ENCODE peak calls at places on chromosomes 5 and 9, in four cellular contexts. O, A, Z and Q are unnamed samples.

GRCh38 chr5:104942735-104943134 is 1380.1 kb upstream of the NUDT12 start:
- DNase-seq in O (no peak), A (no peak), Z (no peak), Q (no peak)

GRCh38 chr5:88536146-88536545 is 267.5 kb upstream of the TMEM161B start:
- DNase-seq in O (no peak), A (no peak), Z (no peak), Q (no peak)

GRCh38 chr5:88925692-88926490 is 42.9 kb upstream of the MEF2C start:
- DNase-seq in O (peak), A (no peak), Z (no peak), Q (no peak)

GRCh38 chr5:20368581-20368980 is 380.6 kb upstream of the CDH18 start:
- DNase-seq in O (no peak), A (no peak), Z (no peak), Q (no peak)

GRCh38 chr9:18442629-18443491 is 31.1 kb upstream of the ADAMTSL1 start:
- DNase-seq in O (peak), A (peak), Z (peak), Q (peak)

GRCh38 chr9:134039386-134040175 is 14.3 kb downstream of the BRD3OS start:
- DNase-seq in O (no peak), A (no peak), Z (no peak), Q (no peak)

GRCh38 chr5:174523311-174524159 is 200.8 kb upstream of the MSX2 start:
- DNase-seq in O (no peak), A (no peak), Z (no peak), Q (no peak)

GRCh38 chr5:60883229-60883628 is 39.2 kb upstream of the ELOVL7 start:
- DNase-seq in O (peak), A (peak), Z (no peak), Q (no peak)

GRCh38 chr9:78023003-78023741 is 8.4 kb downstream of the GNAQ start:
- DNase-seq in O (peak), A (no peak), Z (no peak), Q (no peak)

GRCh38 chr9:123375725-123376132 is 19.7 kb downstream of the CRB2 start:
- DNase-seq in O (no peak), A (no peak), Z (no peak), Q (peak)

GRCh38 chr5:16456103-16456832 is 9.3 kb downstream of the ZNF622 start:
- DNase-seq in O (peak), A (peak), Z (peak), Q (peak)

GRCh38 chr9:5269249-5269715 is 35.2 kb downstream of the RLN2 start:
- DNase-seq in O (peak), A (no peak), Z (no peak), Q (peak)

GRCh38 chr9:3824062-3824461 is 298.3 kb upstream of the RFX3 start:
- DNase-seq in O (no peak), A (no peak), Z (no peak), Q (no peak)

GRCh38 chr9:107249131-107249533 is 33.9 kb upstream of the RAD23B start:
- DNase-seq in O (peak), A (no peak), Z (no peak), Q (no peak)

GRCh38 chr9:131976157-131976740 is 103.4 kb downstream of the MED27 start:
- DNase-seq in O (no peak), A (no peak), Z (no peak), Q (no peak)

GRCh38 chr5:76401801-76402250 is 1.3 kb upstream of the IQGAP2 start:
- DNase-seq in O (no peak), A (peak), Z (peak), Q (no peak)
- H3K4me3 ChIP-seq in O (no peak), A (peak), Z (no peak), Q (no peak)

DNA sequence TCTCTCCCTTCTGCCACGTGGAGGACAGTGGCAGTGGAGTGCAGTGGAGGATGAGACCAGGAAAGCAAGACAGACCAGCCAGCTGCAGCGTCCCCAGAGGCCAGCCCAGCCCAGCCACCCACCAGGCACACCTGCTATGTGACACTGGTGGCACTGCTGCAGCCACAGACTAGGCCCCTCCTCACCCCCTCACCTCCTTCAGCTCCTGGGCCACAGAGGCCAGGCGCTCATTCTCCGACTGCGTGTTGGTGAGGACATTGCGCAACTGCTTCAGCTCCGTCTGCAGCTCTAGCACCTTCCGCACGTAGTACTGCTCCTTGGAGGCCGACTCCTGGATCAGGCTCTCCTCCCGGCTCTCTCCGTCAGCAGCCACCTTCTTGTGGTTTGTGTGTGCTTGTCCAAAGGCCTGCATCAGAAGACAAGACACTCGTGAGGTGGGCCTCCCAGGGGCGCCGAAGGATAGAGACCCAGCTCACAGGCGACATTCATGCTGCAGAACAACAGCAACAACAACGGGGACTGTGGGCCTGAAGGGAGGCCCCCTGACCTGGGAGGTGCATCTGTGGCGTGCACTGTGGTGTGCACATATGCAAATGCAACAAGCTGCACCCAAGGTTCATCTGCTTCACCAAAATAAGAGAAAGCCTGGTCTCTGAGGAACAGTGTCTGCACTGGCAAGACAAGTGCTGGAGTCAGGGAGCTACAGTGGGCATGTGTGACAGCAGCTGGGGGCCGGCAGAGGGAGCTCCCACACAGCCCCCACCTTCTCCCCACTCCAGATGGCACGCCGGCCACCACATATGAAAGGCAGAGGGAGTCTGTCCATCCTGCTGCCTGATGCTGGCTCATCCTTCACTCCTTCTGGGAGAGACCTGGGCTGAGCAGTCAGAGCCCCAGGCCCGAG is 35.5 kb downstream of the BICD2 start:
- DNase-seq in O (peak), A (peak), Z (no peak), Q (no peak)
- TF ChIP-seq CTCF in O (peak), A (peak), Z (no peak), Q (no peak)

DNA sequence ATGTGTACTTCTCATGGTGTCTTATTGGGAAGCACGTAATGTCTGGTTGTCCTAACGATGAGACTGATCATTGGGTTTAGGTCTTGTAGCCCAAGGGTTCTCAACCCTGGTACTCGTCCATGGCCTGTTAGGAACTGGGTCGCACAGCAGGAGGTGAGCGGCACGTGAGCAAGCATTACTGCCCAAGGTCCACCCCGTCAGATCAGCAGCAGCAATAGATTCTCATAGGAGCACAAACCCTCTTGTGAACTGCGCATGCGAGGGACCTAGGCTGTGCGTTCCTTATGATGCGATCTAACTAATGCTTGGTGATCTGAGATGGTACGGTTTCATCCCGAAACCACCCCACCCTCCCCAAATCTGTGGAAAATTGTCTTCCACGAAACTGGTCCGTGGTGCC is 33.5 kb downstream of the CNOT6 start:
- DNase-seq in O (no peak), A (no peak), Z (no peak), Q (no peak)
- H3K4me3 ChIP-seq in O (no peak), A (no peak), Z (no peak), Q (no peak)

DNA sequence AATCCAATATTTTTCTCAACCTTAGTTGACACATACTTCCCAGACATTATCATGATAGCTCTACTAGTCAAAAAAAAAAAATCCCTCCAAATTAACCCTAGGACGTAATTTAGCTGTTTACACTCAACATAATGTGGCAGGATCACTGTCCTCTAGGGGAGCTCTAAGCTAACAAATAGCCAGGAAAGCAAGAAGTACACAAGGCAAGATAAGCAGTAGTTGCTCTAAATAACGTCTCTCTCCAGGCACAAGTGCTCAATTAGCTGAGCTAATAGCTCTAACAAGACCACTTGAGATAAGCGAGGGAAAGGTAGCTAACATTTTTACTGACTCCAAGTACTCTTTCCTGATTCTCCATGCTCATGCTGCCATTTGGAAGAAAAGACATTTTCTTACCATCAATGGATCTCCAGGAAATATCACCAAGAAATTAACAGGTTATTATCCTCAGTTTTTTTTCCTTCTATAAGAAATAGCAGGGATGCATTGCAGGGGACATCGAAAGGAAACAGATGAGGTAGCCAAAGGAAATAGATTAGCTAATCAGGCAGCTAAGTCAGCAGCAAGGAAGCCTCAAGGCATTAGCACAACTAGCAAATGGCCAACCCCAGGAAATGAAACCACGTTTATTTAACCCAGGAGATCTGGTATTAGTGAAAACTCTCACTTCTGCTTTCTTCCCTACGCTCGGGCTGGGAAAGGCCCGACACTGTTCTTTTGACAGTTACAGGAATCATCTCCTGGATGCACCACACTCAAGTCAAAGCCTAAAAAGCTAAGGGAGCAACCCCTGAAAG is 614.1 kb downstream of the PTPRD start:
- DNase-seq in O (no peak), A (peak), Z (no peak), Q (no peak)
- TF ChIP-seq CTCF in O (peak), A (peak), Z (no peak), Q (peak)

GRCh38 chr9:136372561-136373299 is 739 bp downstream of the CARD9 start:
- DNase-seq in O (peak), A (peak), Z (peak), Q (peak)
- H3K4me3 ChIP-seq in O (no peak), A (no peak), Z (no peak), Q (no peak)

DNA sequence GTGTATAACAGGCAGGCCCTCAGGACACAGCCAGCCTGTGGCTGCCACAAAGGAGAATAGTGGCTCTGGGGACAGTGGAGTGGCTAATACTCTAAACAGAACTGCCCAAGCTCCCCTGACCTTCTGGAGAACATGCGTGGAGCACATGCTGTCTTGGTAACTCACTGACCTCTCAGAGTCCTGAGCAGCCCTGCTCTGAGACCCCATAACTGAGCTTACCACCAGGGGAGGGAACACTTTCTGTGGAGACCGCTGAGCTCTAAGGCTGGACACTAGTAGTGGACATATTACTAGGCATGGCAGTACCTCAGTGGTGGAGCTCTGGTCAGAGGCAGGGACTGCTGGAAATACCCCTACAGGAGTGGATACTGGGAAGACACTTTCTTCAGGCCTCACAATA is 60.2 kb upstream of the SPTLC1 start:
- DNase-seq in O (no peak), A (no peak), Z (no peak), Q (no peak)
- TF ChIP-seq CTCF in O (no peak), A (no peak), Z (no peak), Q (no peak)

GRCh38 chr5:141508808-141509611 is 20.1 kb downstream of the PCDHGC5 start:
- DNase-seq in O (peak), A (peak), Z (no peak), Q (peak)

GRCh38 chr5:141510160-141510559 is 21.3 kb downstream of the PCDHGC5 start:
- DNase-seq in O (no peak), A (peak), Z (no peak), Q (no peak)

GRCh38 chr5:141506381-141507155 is 17.7 kb downstream of the PCDHGC5 start:
- DNase-seq in O (no peak), A (peak), Z (no peak), Q (no peak)

GRCh38 chr5:141508440-141508807 is 19.5 kb downstream of the PCDHGC5 start:
- DNase-seq in O (peak), A (peak), Z (no peak), Q (no peak)

DNA sequence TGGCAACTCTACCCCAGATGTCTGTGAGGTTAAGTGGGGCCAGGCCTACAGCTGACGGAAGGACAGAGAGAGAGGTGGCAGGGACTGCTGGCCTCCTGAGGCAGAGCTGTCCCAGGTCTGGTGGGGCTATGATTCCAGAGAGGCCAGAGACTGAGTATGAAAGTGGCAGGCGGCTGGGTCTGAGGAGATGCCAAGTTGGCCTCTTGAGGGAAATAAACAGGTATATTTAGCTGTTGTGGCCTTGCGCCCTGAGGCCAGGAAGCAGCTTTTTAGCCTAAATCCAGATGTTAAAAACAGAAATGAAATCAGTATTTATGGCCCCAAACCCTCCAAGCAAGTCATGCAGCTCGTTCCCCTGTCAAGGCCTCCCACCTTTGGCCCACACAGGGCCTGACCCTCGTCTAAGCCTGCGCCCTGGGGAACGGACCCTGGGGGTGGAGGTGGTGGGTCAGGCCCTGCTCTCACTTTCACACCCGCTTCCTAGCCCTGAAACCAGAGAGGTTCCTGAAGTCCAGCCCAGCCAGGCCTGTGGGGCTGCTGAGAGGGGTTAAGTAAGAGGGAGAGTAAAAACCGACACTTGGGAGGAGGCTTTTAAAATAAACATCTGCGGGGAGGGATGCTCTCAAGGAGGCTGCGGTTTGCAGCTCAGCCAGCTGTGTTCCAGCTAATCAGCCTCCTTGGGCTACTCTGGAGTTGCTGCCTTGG is 18.7 kb downstream of the PCDHGC5 start:
- DNase-seq in O (peak), A (peak), Z (no peak), Q (peak)
- H3K4me3 ChIP-seq in O (no peak), A (peak), Z (no peak), Q (no peak)

GRCh38 chr5:21820527-21820926 is 1032.6 kb downstream of the CDH12 start:
- DNase-seq in O (no peak), A (no peak), Z (no peak), Q (no peak)

GRCh38 chr5:21823588-21823987 is 1029.6 kb downstream of the CDH12 start:
- DNase-seq in O (peak), A (no peak), Z (no peak), Q (no peak)

GRCh38 chr5:21823076-21823574 is 1030.0 kb downstream of the CDH12 start:
- DNase-seq in O (peak), A (no peak), Z (no peak), Q (no peak)

DNA sequence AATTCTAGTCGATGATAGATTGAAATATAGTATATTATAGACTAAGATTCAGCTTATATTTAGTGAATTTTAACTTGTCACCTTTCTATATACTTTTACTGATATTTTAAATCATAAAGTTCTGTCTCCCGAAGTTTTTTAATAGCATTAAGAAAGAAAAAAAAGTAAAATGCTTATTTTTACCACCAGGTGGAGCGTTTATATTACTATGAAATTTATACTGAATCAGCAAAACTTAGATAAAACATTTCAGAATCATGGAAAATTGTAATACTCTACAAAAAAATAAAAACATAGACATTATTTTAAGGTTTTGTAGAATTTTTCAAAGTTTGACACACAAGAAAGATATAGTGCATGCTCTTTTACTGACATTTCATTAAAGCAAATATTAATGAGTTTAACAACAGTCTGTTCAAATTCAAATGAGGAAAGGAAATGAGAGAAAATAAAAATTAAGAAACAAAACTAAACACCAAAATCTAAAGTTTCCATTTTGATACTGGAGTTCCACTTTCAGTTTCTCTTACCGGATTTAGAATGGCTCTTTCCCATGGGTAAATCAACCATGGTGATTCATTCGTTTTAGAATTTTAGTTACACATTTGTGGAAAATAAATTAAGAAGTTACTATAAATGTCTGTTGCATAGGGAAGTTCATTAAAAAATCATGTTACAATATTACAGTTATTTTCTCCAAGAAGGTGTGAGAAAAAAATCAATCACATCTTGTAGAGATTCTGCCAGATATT is 1035.3 kb downstream of the CDH12 start:
- DNase-seq in O (peak), A (peak), Z (no peak), Q (no peak)
- TF ChIP-seq CTCF in O (peak), A (peak), Z (peak), Q (no peak)

GRCh38 chr5:112254303-112254702 is 164.8 kb downstream of the EPB41L4A start:
- DNase-seq in O (no peak), A (no peak), Z (no peak), Q (no peak)

GRCh38 chr5:112248643-112249042 is 170.4 kb downstream of the EPB41L4A start:
- DNase-seq in O (no peak), A (no peak), Z (no peak), Q (no peak)

GRCh38 chr5:112257961-112258360 is 161.1 kb downstream of the EPB41L4A start:
- DNase-seq in O (no peak), A (no peak), Z (no peak), Q (no peak)

GRCh38 chr5:112250551-112250950 is 168.5 kb downstream of the EPB41L4A start:
- DNase-seq in O (no peak), A (no peak), Z (no peak), Q (no peak)

GRCh38 chr5:112253478-112254250 is 165.4 kb downstream of the EPB41L4A start:
- DNase-seq in O (peak), A (no peak), Z (no peak), Q (peak)
- H3K4me3 ChIP-seq in O (no peak), A (no peak), Z (no peak), Q (no peak)

GRCh38 chr5:2699686-2700085 is 51.8 kb downstream of the IRX2 start:
- DNase-seq in O (no peak), A (no peak), Z (no peak), Q (no peak)

GRCh38 chr5:2700876-2701275 is 50.6 kb downstream of the IRX2 start:
- DNase-seq in O (no peak), A (no peak), Z (no peak), Q (no peak)

GRCh38 chr5:2702096-2702879 is 49.2 kb downstream of the IRX2 start:
- DNase-seq in O (no peak), A (no peak), Z (no peak), Q (no peak)

GRCh38 chr5:2703041-2703440 is 48.4 kb downstream of the IRX2 start:
- DNase-seq in O (no peak), A (no peak), Z (no peak), Q (no peak)

GRCh38 chr5:2701592-2701991 is 49.9 kb downstream of the IRX2 start:
- DNase-seq in O (no peak), A (no peak), Z (no peak), Q (no peak)
- TF ChIP-seq CTCF in O (no peak), A (no peak), Z (no peak), Q (peak)